ENCODE peak calls at places on chromosomes 16 and 17, in five cellular contexts. J, C, R, H and I are unnamed samples.

GRCh38 chr16:75063549-75064082 is 53.0 kb downstream of the LDHD start:
- DNase-seq in H (no peak), J (no peak), C (no peak), R (no peak), I (no peak)

GRCh38 chr17:29238133-29238850 is 8.4 kb upstream of the CRYBA1 start:
- DNase-seq in R (no peak), H (peak), C (no peak), J (no peak), I (no peak)

GRCh38 chr17:47621293-47622178 is 28.2 kb upstream of the KPNB1 start:
- DNase-seq in R (no peak), C (peak), H (peak), J (peak), I (peak)

GRCh38 chr17:8807070-8807550 is 7.9 kb upstream of the MFSD6L start:
- DNase-seq in R (no peak), H (no peak), C (no peak), J (no peak), I (no peak)

GRCh38 chr17:40782450-40782849 is at the start of gene KRT27:
- DNase-seq in C (no peak), R (no peak), J (no peak), H (no peak), I (no peak)

GRCh38 chr17:81035389-81036127 is 607 bp downstream of the BAIAP2 start:
- DNase-seq in C (no peak), J (no peak), H (peak), R (peak), I (no peak)

GRCh38 chr16:86702824-86703588 is 124.7 kb downstream of the FOXL1 start:
- DNase-seq in J (peak), R (no peak), H (no peak), C (no peak), I (no peak)

GRCh38 chr17:29620271-29620670 is 2.4 kb downstream of the CORO6 start:
- DNase-seq in H (peak), J (peak), R (no peak), C (no peak), I (no peak)

GRCh38 chr17:76379646-76380376 is 4.6 kb upstream of the SPHK1 start:
- DNase-seq in R (no peak), J (no peak), C (no peak), H (no peak), I (no peak)

GRCh38 chr17:75077490-75078096 is 10.2 kb upstream of the SLC16A5 start:
- DNase-seq in H (no peak), R (no peak), J (peak), C (no peak), I (no peak)

GRCh38 chr17:39151680-39152058 is 232 bp upstream of the PLXDC1 start:
- DNase-seq in C (no peak), R (no peak), H (no peak), J (peak), I (no peak)

GRCh38 chr16:16021020-16021419 is 71.6 kb downstream of the ABCC1 start:
- DNase-seq in R (no peak), J (no peak), H (no peak), C (no peak), I (no peak)

GRCh38 chr16:15996432-15997109 is 47.2 kb downstream of the ABCC1 start:
- DNase-seq in J (peak), C (no peak), H (peak), R (no peak), I (no peak)

GRCh38 chr17:76909971-76910760 is 42.0 kb downstream of the MGAT5B start:
- DNase-seq in H (peak), R (no peak), J (no peak), C (peak), I (no peak)

GRCh38 chr16:1265090-1265630 is 9.3 kb downstream of the TPSD1 start:
- DNase-seq in H (no peak), J (no peak), R (no peak), C (no peak), I (no peak)

GRCh38 chr17:46722662-46723285 is 95.7 kb downstream of the WNT3 start:
- DNase-seq in C (no peak), H (no peak), R (no peak), J (no peak), I (no peak)

GRCh38 chr17:6492892-6493674 is 48.8 kb downstream of the PIMREG start:
- DNase-seq in J (peak), H (no peak), C (no peak), R (no peak), I (no peak)

GRCh38 chr17:29070795-29071194 is 27.9 kb downstream of the PIPOX start:
- DNase-seq in J (no peak), C (no peak), H (no peak), R (peak), I (no peak)

GRCh38 chr16:11390573-11391495 is 45.6 kb downstream of the RMI2 start:
- DNase-seq in H (no peak), C (no peak), R (peak), J (peak), I (no peak)

GRCh38 chr16:53515259-53515658 is 12.2 kb upstream of the AKTIP start:
- DNase-seq in C (no peak), J (peak), R (no peak), H (no peak), I (no peak)

GRCh38 chr16:73350707-73351452 is 303.0 kb upstream of the ZFHX3 start:
- DNase-seq in R (no peak), H (no peak), C (no peak), J (no peak), I (no peak)

GRCh38 chr16:72198021-72198420 is 26.1 kb upstream of the PMFBP1 start:
- DNase-seq in C (no peak), J (peak), R (no peak), H (peak), I (no peak)

GRCh38 chr17:45973943-45974859 is 24.8 kb upstream of the STH start:
- DNase-seq in C (no peak), J (no peak), R (no peak), H (no peak), I (no peak)

GRCh38 chr17:75514299-75515228 is 773 bp downstream of the CASKIN2 start:
- DNase-seq in J (no peak), H (no peak), C (no peak), R (peak), I (peak)

DNA sequence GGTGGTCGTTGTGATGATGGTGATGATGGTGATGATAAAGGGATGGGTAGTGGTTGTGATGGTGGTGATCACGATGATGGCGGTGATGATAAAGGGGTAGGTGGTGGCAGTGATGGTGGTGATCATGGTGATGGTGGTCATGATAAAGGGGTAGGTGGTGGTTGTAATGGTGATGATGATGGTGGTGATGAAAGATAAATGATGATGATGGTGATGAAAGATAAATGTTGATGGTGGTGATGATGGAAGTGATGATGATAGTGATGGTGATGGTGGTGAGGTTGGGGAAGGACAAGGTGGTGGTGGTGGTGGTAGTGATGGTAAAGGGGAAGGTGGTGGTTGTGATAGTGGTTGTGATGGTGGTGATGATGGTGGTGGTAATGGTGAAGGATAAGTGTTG is 13.9 kb downstream of the CDH5 start:
- DNase-seq in H (no peak), C (no peak), R (no peak), J (no peak), I (no peak)
- H3K27ac ChIP-seq in H (no peak), C (no peak), R (no peak), J (no peak), I (no peak)

GRCh38 chr16:9447195-9447551 is 355.7 kb downstream of the HAPSTR1 start:
- DNase-seq in H (no peak), J (peak), R (no peak), C (no peak), I (no peak)
- H3K27ac ChIP-seq in H (no peak), J (no peak), R (no peak), C (no peak), I (no peak)

DNA sequence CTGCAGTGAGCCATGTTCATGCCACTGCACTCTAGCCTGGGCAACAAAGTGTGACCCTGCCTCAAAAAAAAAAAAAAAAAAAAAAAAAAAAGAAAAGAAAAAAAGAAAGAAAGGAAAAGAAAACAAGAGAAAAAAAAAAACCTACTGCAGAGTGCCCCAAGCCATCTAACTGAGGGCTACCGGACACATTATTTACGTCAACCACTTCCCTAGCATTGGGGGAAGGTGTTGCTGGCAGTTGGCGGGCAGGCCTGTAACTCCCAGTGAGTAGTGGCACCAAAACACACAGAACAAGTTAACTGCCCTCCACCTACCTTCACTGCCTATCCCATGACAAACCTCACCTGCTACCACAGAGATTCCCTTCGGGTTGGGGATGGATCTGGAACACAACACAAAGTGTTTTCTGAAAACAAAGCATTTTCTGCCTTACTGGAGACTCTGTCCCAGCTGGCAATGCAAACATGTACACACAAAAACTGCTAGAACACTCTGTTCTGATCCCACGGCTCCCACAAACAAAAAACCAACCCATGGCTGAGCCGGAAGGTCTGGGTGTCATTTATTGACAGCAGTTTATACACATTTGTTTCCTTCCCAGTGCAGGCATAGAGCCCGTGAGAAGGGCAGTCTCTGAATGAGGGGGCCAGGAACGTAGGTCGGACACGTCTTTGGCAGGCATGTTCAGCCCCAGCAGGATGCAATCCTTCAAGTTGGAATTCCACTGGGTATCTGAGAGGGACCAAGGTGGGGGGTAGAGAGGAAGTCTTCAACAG is 11.0 kb downstream of the PHB1 start:
- DNase-seq in H (no peak), R (no peak), J (peak), C (no peak), I (no peak)
- H3K27ac ChIP-seq in H (no peak), R (peak), J (no peak), C (no peak), I (no peak)

GRCh38 chr16:70412385-70412784 is 26.5 kb downstream of the ST3GAL2 start:
- DNase-seq in J (no peak), H (no peak), C (no peak), R (no peak), I (no peak)

GRCh38 chr16:70402916-70403659 is 35.8 kb downstream of the ST3GAL2 start:
- DNase-seq in R (no peak), J (no peak), H (peak), C (no peak), I (no peak)

GRCh38 chr16:70410736-70411135 is 28.2 kb downstream of the ST3GAL2 start:
- DNase-seq in R (no peak), H (peak), J (no peak), C (no peak), I (no peak)

DNA sequence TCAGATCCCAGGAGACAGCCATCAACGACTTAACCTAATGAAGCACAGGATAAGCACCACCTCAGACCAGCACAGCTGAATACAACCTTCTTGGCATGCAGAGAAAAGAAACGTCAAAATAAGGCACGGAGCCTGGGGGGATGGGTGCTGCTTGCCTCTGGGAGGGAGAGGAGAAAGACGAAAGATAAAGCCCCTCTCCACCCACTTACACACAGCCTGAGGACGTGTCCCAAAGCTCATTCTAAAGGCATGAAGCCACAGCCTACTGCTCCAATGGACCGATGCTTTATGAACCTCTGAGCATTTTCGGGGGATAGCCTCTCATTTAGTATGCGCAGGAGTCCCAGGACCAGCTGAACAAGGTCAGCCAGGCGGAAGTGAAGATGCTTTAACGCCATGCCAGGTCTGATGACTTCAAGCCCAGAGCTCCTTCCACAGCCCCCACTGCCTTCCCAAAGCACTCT is 31.1 kb downstream of the ST3GAL2 start:
- DNase-seq in J (no peak), H (no peak), C (no peak), R (no peak), I (no peak)
- H3K27ac ChIP-seq in J (no peak), H (no peak), C (no peak), R (no peak), I (no peak)

GRCh38 chr17:78534492-78535284 is 42.5 kb downstream of the DNAH17 start:
- DNase-seq in H (no peak), C (no peak), J (peak), R (no peak), I (no peak)
- H3K27ac ChIP-seq in H (no peak), C (peak), J (no peak), R (no peak), I (peak)

DNA sequence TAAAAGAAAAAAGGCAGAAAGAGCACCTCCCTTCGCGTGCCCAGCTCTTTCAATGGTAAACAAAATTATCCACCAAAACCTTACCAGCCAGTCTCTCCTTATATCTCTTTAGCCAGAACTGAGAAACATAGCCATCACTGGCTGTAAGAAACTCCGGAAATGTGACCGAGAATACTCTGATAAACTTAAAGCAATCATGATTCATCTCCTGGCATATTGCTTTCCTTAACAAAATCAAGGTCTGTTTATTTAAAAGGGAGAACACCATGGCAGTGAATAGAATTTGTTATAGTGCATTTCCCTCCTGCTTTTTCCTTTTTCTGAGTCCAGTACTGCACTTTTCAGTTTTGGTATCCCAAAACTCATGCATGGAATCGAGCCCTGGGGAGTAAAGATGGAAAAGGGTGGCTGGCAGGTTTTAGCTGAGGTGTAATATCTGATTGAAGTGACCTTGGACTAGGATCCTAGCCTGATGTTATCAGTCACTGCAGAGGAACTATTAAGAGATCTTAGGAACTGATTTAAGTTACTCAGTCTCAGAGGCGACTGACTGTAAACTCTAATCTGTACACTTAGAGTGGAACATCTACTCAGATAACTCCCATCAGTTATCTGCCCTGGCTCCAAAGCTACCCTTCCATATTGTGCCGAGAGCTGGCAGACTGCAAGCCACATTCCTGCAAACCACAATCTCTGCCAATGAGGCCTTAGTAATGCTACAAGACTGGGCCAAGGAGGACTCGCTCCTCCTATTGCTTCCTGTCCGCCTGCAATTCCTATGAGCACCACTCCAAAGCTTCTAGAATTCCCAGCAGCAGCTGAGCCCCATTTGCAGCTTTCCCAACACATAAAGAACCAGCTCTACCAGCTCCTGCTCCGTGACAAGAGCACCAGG is 7.4 kb upstream of the COX10 start:
- DNase-seq in H (peak), C (peak), J (no peak), R (no peak), I (peak)
- H3K27ac ChIP-seq in H (no peak), C (peak), J (no peak), R (no peak), I (peak)

GRCh38 chr16:88337538-88337937 is 45.2 kb upstream of the ZNF469 start:
- DNase-seq in J (no peak), C (no peak), R (no peak), H (no peak), I (no peak)
- H3K27ac ChIP-seq in J (no peak), C (no peak), R (no peak), H (no peak), I (no peak)

GRCh38 chr17:44344939-44345496 is at the start of gene GRN:
- DNase-seq in R (peak), H (peak), C (peak), J (peak), I (peak)
- H3K27ac ChIP-seq in R (peak), H (peak), C (peak), J (peak), I (peak)